ENCODE peak calls at places on chromosome 19, in six cellular contexts. G, Z, N, J, W and X are unnamed samples.

GRCh38 chr19:16373539-16373938 is 48.9 kb downstream of the KLF2 start:
- DNase-seq in G (no peak), Z (no peak), N (no peak), J (no peak), W (no peak), X (no peak)

GRCh38 chr19:7795555-7796161 is 32.6 kb downstream of the CLEC4M start:
- DNase-seq in G (no peak), Z (no peak), N (no peak), J (no peak), W (no peak), X (no peak)

GRCh38 chr19:54188224-54188871 is 1.0 kb downstream of the MBOAT7 start:
- DNase-seq in G (no peak), Z (no peak), N (no peak), J (no peak), W (peak), X (no peak)

GRCh38 chr19:5665781-5666513 is 14.4 kb downstream of the MICOS13 start:
- DNase-seq in G (no peak), Z (no peak), N (no peak), J (no peak), W (no peak), X (no peak)

GRCh38 chr19:34308381-34309367 is 54.3 kb downstream of the GARRE1 start:
- DNase-seq in G (no peak), Z (no peak), N (no peak), J (no peak), W (peak), X (peak)

GRCh38 chr19:5609881-5610280 is 12.7 kb downstream of the SAFB2 start:
- DNase-seq in G (no peak), Z (no peak), N (no peak), J (no peak), W (no peak), X (no peak)

GRCh38 chr19:330503-330902 is 14.1 kb downstream of the MIER2 start:
- DNase-seq in G (no peak), Z (no peak), N (no peak), J (no peak), W (no peak), X (no peak)

GRCh38 chr19:42178791-42179500 is 38.5 kb downstream of the DEDD2 start:
- DNase-seq in G (no peak), Z (no peak), N (no peak), J (peak), W (no peak), X (no peak)

GRCh38 chr19:19215792-19216191 is 4.0 kb downstream of the NCAN start:
- DNase-seq in G (no peak), Z (no peak), N (no peak), J (no peak), W (no peak), X (no peak)

GRCh38 chr19:53642381-53643099 is 10.7 kb downstream of the DPRX start:
- DNase-seq in G (no peak), Z (no peak), N (no peak), J (no peak), W (no peak), X (no peak)

GRCh38 chr19:32223595-32224370 is 121.6 kb upstream of the ZNF507 start:
- DNase-seq in G (no peak), Z (no peak), N (no peak), J (no peak), W (peak), X (no peak)

GRCh38 chr19:12117203-12117970 is 22.8 kb downstream of the ZNF20 start:
- DNase-seq in G (no peak), Z (no peak), N (no peak), J (no peak), W (no peak), X (no peak)

GRCh38 chr19:55419089-55419488 is 11.5 kb upstream of the UBE2S start:
- DNase-seq in G (no peak), Z (no peak), N (no peak), J (no peak), W (no peak), X (no peak)

GRCh38 chr19:38037151-38037611 is 130.2 kb downstream of the SIPA1L3 start:
- DNase-seq in G (no peak), Z (no peak), N (no peak), J (peak), W (no peak), X (no peak)

GRCh38 chr19:2476451-2477140 is 669 bp downstream of the GADD45B start:
- DNase-seq in G (peak), Z (no peak), N (no peak), J (no peak), W (peak), X (peak)

GRCh38 chr19:6765738-6766356 is 1.4 kb downstream of the SH2D3A start:
- DNase-seq in G (no peak), Z (no peak), N (peak), J (no peak), W (peak), X (peak)

GRCh38 chr19:17450264-17451075 is 2.0 kb upstream of the TMEM221 start:
- DNase-seq in G (no peak), Z (no peak), N (no peak), J (no peak), W (no peak), X (no peak)

GRCh38 chr19:289651-290538 is 1.3 kb downstream of the PLPP2 start:
- DNase-seq in G (no peak), Z (no peak), N (peak), J (no peak), W (peak), X (peak)

GRCh38 chr19:29798783-29799182 is 13.0 kb upstream of the CCNE1 start:
- DNase-seq in G (no peak), Z (no peak), N (peak), J (no peak), W (no peak), X (no peak)

GRCh38 chr19:54684537-54684936 is 21.8 kb downstream of the LILRB4 start:
- DNase-seq in G (no peak), Z (no peak), N (peak), J (peak), W (no peak), X (no peak)

GRCh38 chr19:1019980-1020867 is 699 bp downstream of the TMEM259 start:
- DNase-seq in G (no peak), Z (no peak), N (no peak), J (no peak), W (peak), X (no peak)

GRCh38 chr19:51689751-51690358 is 3.3 kb upstream of the SPACA6 start:
- DNase-seq in G (no peak), Z (no peak), N (no peak), J (peak), W (no peak), X (no peak)

GRCh38 chr19:6020166-6020967 is 42.4 kb upstream of the RANBP3 start:
- DNase-seq in G (no peak), Z (no peak), N (peak), J (peak), W (no peak), X (no peak)

GRCh38 chr19:49881672-49882394 is 4.3 kb downstream of the TBC1D17 start:
- DNase-seq in G (no peak), Z (no peak), N (no peak), J (no peak), W (no peak), X (no peak)

GRCh38 chr19:55383789-55384575 is at the start of gene TMEM238:
- DNase-seq in G (no peak), Z (no peak), N (peak), J (no peak), W (no peak), X (peak)

GRCh38 chr19:38695832-38696732 is 48.2 kb downstream of the CAPN12 start:
- DNase-seq in G (no peak), Z (no peak), N (no peak), J (no peak), W (no peak), X (no peak)

GRCh38 chr19:21922276-21922675 is 86.3 kb upstream of the ZNF43 start:
- DNase-seq in G (no peak), Z (no peak), N (no peak), J (no peak), W (no peak), X (no peak)

GRCh38 chr19:33207040-33207620 is 13.0 kb downstream of the LRP3 start:
- DNase-seq in G (no peak), Z (no peak), N (no peak), J (no peak), W (no peak), X (no peak)

GRCh38 chr19:48481191-48481500 is 12.0 kb downstream of the CYTH2 start:
- DNase-seq in G (no peak), Z (no peak), N (no peak), J (no peak), W (no peak), X (no peak)